ENCODE peak calls at places on chromosomes 4 and X, in five cellular contexts. One of them, this sample, is unnamed.

GRCh38 chr4:165096776-165097175 is 15.9 kb downstream of the TMEM192 start:
- DNase-seq in cardiac fibroblast: peak
- DNase-seq in left lung: no peak
- DNase-seq in Panc1: no peak
- DNase-seq in astrocyte: peak
- DNase-seq in this sample: peak

GRCh38 chr4:140153419-140153743 is 603 bp downstream of the MAML3 start:
- DNase-seq in cardiac fibroblast: no peak
- DNase-seq in left lung: no peak
- DNase-seq in astrocyte: no peak
- DNase-seq in Panc1: no peak
- DNase-seq in this sample: peak

GRCh38 chr4:33961751-33962150 is 2282.6 kb downstream of the ARAP2 start:
- DNase-seq in left lung: no peak
- DNase-seq in cardiac fibroblast: no peak
- DNase-seq in Panc1: no peak
- DNase-seq in astrocyte: peak
- DNase-seq in this sample: no peak

GRCh38 chr4:11039494-11040142 is 355.1 kb upstream of the CLNK start:
- DNase-seq in cardiac fibroblast: no peak
- DNase-seq in astrocyte: no peak
- DNase-seq in left lung: no peak
- DNase-seq in Panc1: no peak
- DNase-seq in this sample: no peak

GRCh38 chr4:7285244-7286122 is 93.1 kb downstream of the SORCS2 start:
- DNase-seq in left lung: no peak
- DNase-seq in cardiac fibroblast: no peak
- DNase-seq in astrocyte: no peak
- DNase-seq in Panc1: no peak
- DNase-seq in this sample: no peak

GRCh38 chr4:25580633-25581467 is 74.8 kb upstream of the SLC34A2 start:
- DNase-seq in left lung: no peak
- DNase-seq in Panc1: no peak
- DNase-seq in astrocyte: no peak
- DNase-seq in cardiac fibroblast: no peak
- DNase-seq in this sample: no peak

GRCh38 chrX:24145340-24146186 is 4.0 kb upstream of the ZFX start:
- DNase-seq in cardiac fibroblast: no peak
- DNase-seq in astrocyte: peak
- DNase-seq in left lung: no peak
- DNase-seq in Panc1: no peak
- DNase-seq in this sample: no peak

GRCh38 chrX:115909017-115909416 is 261.5 kb upstream of the AGTR2 start:
- DNase-seq in Panc1: no peak
- DNase-seq in astrocyte: no peak
- DNase-seq in cardiac fibroblast: no peak
- DNase-seq in left lung: no peak
- DNase-seq in this sample: no peak

GRCh38 chr4:76127754-76128153 is 20.4 kb downstream of the NUP54 start:
- DNase-seq in cardiac fibroblast: no peak
- DNase-seq in astrocyte: no peak
- DNase-seq in left lung: no peak
- DNase-seq in Panc1: no peak
- DNase-seq in this sample: no peak

GRCh38 chr4:10832989-10833635 is 148.5 kb upstream of the CLNK start:
- DNase-seq in Panc1: no peak
- DNase-seq in astrocyte: no peak
- DNase-seq in left lung: no peak
- DNase-seq in cardiac fibroblast: no peak
- DNase-seq in this sample: no peak

GRCh38 chrX:154333837-154334271 is 38.3 kb downstream of the TKTL1 start:
- DNase-seq in left lung: no peak
- DNase-seq in Panc1: no peak
- DNase-seq in cardiac fibroblast: peak
- DNase-seq in astrocyte: no peak
- DNase-seq in this sample: peak

GRCh38 chrX:30904632-30905031 is 15.6 kb upstream of the TAB3 start:
- DNase-seq in cardiac fibroblast: no peak
- DNase-seq in left lung: no peak
- DNase-seq in astrocyte: no peak
- DNase-seq in Panc1: no peak
- DNase-seq in this sample: no peak

GRCh38 chr4:75391489-75392166 is 122.6 kb downstream of the RCHY1 start:
- DNase-seq in Panc1: no peak
- DNase-seq in astrocyte: no peak
- DNase-seq in cardiac fibroblast: no peak
- DNase-seq in left lung: no peak
- DNase-seq in this sample: no peak

GRCh38 chrX:23403849-23404248 is 69.2 kb downstream of the PTCHD1 start:
- DNase-seq in left lung: no peak
- DNase-seq in cardiac fibroblast: no peak
- DNase-seq in astrocyte: no peak
- DNase-seq in Panc1: no peak
- DNase-seq in this sample: no peak

GRCh38 chr4:84971319-84971932 is 4.9 kb upstream of the WDFY3 start:
- DNase-seq in left lung: no peak
- DNase-seq in Panc1: no peak
- DNase-seq in cardiac fibroblast: peak
- DNase-seq in astrocyte: peak
- DNase-seq in this sample: peak

GRCh38 chr4:107034091-107034698 is 1.9 kb downstream of the DKK2 start:
- DNase-seq in left lung: peak
- DNase-seq in astrocyte: peak
- DNase-seq in Panc1: no peak
- DNase-seq in cardiac fibroblast: peak
- DNase-seq in this sample: no peak

GRCh38 chr4:38846015-38846414 is 10.6 kb downstream of the TLR6 start:
- DNase-seq in astrocyte: no peak
- DNase-seq in cardiac fibroblast: peak
- DNase-seq in left lung: no peak
- DNase-seq in Panc1: no peak
- DNase-seq in this sample: no peak

GRCh38 chrX:28133763-28134162 is 152.5 kb upstream of the DCAF8L1 start:
- DNase-seq in Panc1: no peak
- DNase-seq in left lung: no peak
- DNase-seq in cardiac fibroblast: no peak
- DNase-seq in astrocyte: no peak
- DNase-seq in this sample: no peak

GRCh38 chr4:96767815-96768480 is 928.1 kb downstream of the PDHA2 start:
- DNase-seq in Panc1: no peak
- DNase-seq in left lung: no peak
- DNase-seq in astrocyte: peak
- DNase-seq in cardiac fibroblast: peak
- DNase-seq in this sample: no peak

GRCh38 chr4:1765409-1766335 is 27.4 kb upstream of the FGFR3 start:
- DNase-seq in astrocyte: no peak
- DNase-seq in Panc1: no peak
- DNase-seq in left lung: no peak
- DNase-seq in cardiac fibroblast: no peak
- DNase-seq in this sample: no peak

GRCh38 chr4:173475751-173476150 is 54.3 kb downstream of the HAND2 start:
- DNase-seq in cardiac fibroblast: no peak
- DNase-seq in left lung: no peak
- DNase-seq in astrocyte: no peak
- DNase-seq in Panc1: no peak
- DNase-seq in this sample: no peak

GRCh38 chr4:52173470-52174055 is 122.5 kb downstream of the SPATA18 start:
- DNase-seq in cardiac fibroblast: peak
- DNase-seq in left lung: no peak
- DNase-seq in astrocyte: no peak
- DNase-seq in Panc1: no peak
- DNase-seq in this sample: no peak

GRCh38 chrX:29926056-29926455 is 289.3 kb upstream of the MAGEB2 start:
- DNase-seq in Panc1: no peak
- DNase-seq in astrocyte: no peak
- DNase-seq in left lung: no peak
- DNase-seq in cardiac fibroblast: no peak
- DNase-seq in this sample: no peak

GRCh38 chr4:71231073-71231752 is 107.6 kb upstream of the SLC4A4 start:
- DNase-seq in left lung: peak
- DNase-seq in astrocyte: peak
- DNase-seq in Panc1: no peak
- DNase-seq in cardiac fibroblast: peak
- DNase-seq in this sample: no peak

GRCh38 chr4:56215901-56216300 is 171.4 kb downstream of the AASDH start:
- DNase-seq in left lung: no peak
- DNase-seq in astrocyte: peak
- DNase-seq in cardiac fibroblast: peak
- DNase-seq in Panc1: no peak
- DNase-seq in this sample: no peak

GRCh38 chr4:137755033-137755471 is 222.8 kb upstream of the PCDH18 start:
- DNase-seq in Panc1: no peak
- DNase-seq in cardiac fibroblast: peak
- DNase-seq in astrocyte: peak
- DNase-seq in left lung: no peak
- DNase-seq in this sample: no peak

GRCh38 chrX:3177851-3178250 is 136.6 kb downstream of the ARSF start:
- DNase-seq in cardiac fibroblast: no peak
- DNase-seq in Panc1: no peak
- DNase-seq in astrocyte: no peak
- DNase-seq in left lung: no peak
- DNase-seq in this sample: no peak

GRCh38 chrX:131675596-131676194 is 131.8 kb downstream of the OR13H1 start:
- DNase-seq in Panc1: peak
- DNase-seq in astrocyte: no peak
- DNase-seq in left lung: no peak
- DNase-seq in cardiac fibroblast: no peak
- DNase-seq in this sample: peak

GRCh38 chrX:81286075-81286474 is 84.2 kb downstream of the SH3BGRL start:
- DNase-seq in astrocyte: no peak
- DNase-seq in Panc1: no peak
- DNase-seq in left lung: no peak
- DNase-seq in cardiac fibroblast: no peak
- DNase-seq in this sample: no peak

GRCh38 chrX:135389717-135390116 is 32.0 kb upstream of the SMIM10L2A start:
- DNase-seq in Panc1: peak
- DNase-seq in cardiac fibroblast: no peak
- DNase-seq in left lung: no peak
- DNase-seq in astrocyte: no peak
- DNase-seq in this sample: no peak

GRCh38 chrX:110119480-110119879 is 116.6 kb downstream of the TMEM164 start:
- DNase-seq in cardiac fibroblast: no peak
- DNase-seq in Panc1: no peak
- DNase-seq in astrocyte: no peak
- DNase-seq in left lung: no peak
- DNase-seq in this sample: no peak

GRCh38 chrX:110131031-110131430 is 128.1 kb downstream of the TMEM164 start:
- DNase-seq in astrocyte: no peak
- DNase-seq in cardiac fibroblast: no peak
- DNase-seq in Panc1: no peak
- DNase-seq in left lung: no peak
- DNase-seq in this sample: no peak

GRCh38 chrX:110123331-110123782 is 120.4 kb downstream of the TMEM164 start:
- DNase-seq in astrocyte: no peak
- DNase-seq in cardiac fibroblast: peak
- DNase-seq in left lung: no peak
- DNase-seq in Panc1: no peak
- DNase-seq in this sample: no peak

GRCh38 chrX:110120025-110120424 is 117.1 kb downstream of the TMEM164 start:
- DNase-seq in left lung: no peak
- DNase-seq in Panc1: no peak
- DNase-seq in cardiac fibroblast: peak
- DNase-seq in astrocyte: no peak
- DNase-seq in this sample: no peak

DNA sequence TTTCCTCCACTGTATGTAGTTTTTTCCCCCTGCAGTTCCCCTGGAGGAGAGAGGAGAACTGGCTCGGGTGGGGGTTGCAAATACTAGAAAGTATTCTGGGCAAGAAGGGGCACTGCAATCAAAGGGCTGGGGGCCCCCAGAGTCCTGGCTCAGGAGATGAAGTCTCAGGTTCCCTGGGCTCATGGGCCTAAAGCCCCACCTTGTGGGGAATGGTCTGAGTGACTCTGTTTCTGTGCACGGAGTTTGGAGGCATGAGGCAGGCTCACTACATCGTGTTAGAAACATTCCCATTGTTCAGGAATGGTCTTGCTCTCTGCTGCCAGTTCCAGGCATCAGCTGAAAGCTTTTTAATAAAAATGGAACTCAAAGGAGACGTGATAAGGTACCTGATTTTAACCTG is 122.5 kb downstream of the TMEM164 start:
- DNase-seq in astrocyte: no peak
- DNase-seq in cardiac fibroblast: peak
- DNase-seq in left lung: no peak
- DNase-seq in Panc1: no peak
- DNase-seq in this sample: no peak
- TF ChIP-seq CTCF in astrocyte: no peak
- TF ChIP-seq CTCF in cardiac fibroblast: peak
- TF ChIP-seq CTCF in left lung: no peak
- TF ChIP-seq CTCF in Panc1: peak
- TF ChIP-seq CTCF in this sample: no peak

DNA sequence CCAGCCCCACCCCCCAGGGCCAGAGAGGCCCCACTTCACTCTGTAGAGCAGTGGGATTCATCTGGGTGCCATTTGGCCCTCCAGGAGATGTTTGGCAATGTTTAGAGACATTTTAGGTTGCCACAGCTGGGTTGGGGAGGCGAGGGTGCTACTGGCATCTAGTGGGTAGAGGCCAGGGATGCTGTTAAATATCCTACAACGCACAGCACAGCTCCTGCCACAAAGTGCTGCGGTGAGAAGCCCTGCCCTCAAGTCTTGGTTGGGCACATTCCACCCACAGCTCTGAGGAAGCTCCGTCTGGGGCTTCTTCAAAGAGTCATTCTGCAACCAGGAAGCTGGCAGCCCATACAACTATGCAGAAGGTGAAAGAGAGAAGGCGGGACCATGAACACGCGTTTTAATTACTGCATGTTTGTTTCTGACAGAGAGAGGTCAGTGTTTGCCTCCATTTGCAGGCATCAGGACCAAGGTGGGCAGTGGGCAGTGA is 48.1 kb upstream of the FAM9C start:
- DNase-seq in astrocyte: no peak
- DNase-seq in Panc1: no peak
- DNase-seq in left lung: peak
- DNase-seq in cardiac fibroblast: no peak
- DNase-seq in this sample: peak
- TF ChIP-seq CTCF in astrocyte: no peak
- TF ChIP-seq CTCF in Panc1: no peak
- TF ChIP-seq CTCF in left lung: no peak
- TF ChIP-seq CTCF in cardiac fibroblast: no peak
- TF ChIP-seq CTCF in this sample: peak

GRCh38 chrX:71609095-71609750 is 9.1 kb downstream of the CXCR3 start:
- DNase-seq in astrocyte: no peak
- DNase-seq in cardiac fibroblast: no peak
- DNase-seq in left lung: no peak
- DNase-seq in Panc1: no peak
- DNase-seq in this sample: no peak
- TF ChIP-seq CTCF in astrocyte: no peak
- TF ChIP-seq CTCF in cardiac fibroblast: no peak
- TF ChIP-seq CTCF in left lung: no peak
- TF ChIP-seq CTCF in Panc1: no peak
- TF ChIP-seq CTCF in this sample: no peak

DNA sequence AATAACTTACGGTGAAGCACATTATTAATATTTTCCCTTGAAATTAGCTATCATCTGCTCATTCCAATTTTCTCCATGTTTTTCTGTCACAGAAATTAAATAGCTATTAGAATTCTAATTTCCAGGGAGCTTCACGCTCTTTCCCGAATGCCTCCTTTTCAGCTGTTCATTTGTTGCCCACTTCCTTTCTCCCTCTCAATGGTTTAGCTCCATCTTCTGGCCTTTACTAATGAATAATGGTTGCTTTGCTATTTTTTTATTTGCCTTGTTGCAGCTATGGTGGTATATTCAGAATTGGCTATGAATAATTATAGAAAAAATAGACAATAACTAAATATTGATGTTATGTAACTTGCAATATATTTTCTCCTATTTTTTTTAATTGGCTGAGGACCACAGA is 70.5 kb downstream of the GRIA2 start:
- DNase-seq in astrocyte: no peak
- DNase-seq in Panc1: no peak
- DNase-seq in cardiac fibroblast: peak
- DNase-seq in left lung: no peak
- DNase-seq in this sample: no peak
- TF ChIP-seq CTCF in astrocyte: no peak
- TF ChIP-seq CTCF in Panc1: no peak
- TF ChIP-seq CTCF in cardiac fibroblast: no peak
- TF ChIP-seq CTCF in left lung: no peak
- TF ChIP-seq CTCF in this sample: no peak